ENCODE peak calls at places on chromosomes 3 and 15, in four cellular contexts. One of them, this sample, is unnamed.

GRCh38 chr3:43223670-43224364 is 62.5 kb upstream of the SNRK start:
- DNase-seq in CD4-positive, alpha-beta memory T cell: peak; percentile 30
- DNase-seq in H1: no peak
- DNase-seq in tibial artery: no peak
- DNase-seq in this sample: no peak

GRCh38 chr3:124774305-124774673 is 44.0 kb downstream of the UMPS start:
- DNase-seq in CD4-positive, alpha-beta memory T cell: no peak
- DNase-seq in tibial artery: no peak
- DNase-seq in H1: no peak
- DNase-seq in this sample: no peak

GRCh38 chr3:38600551-38600950 is 48.9 kb downstream of the SCN5A start:
- DNase-seq in tibial artery: peak; percentile 10
- DNase-seq in CD4-positive, alpha-beta memory T cell: no peak
- DNase-seq in H1: no peak
- DNase-seq in this sample: no peak

GRCh38 chr15:61186905-61187865 is 41.9 kb downstream of the RORA start:
- DNase-seq in H1: no peak
- DNase-seq in tibial artery: no peak
- DNase-seq in CD4-positive, alpha-beta memory T cell: no peak
- DNase-seq in this sample: peak; percentile 76

GRCh38 chr3:65751123-65751700 is 287.5 kb downstream of the MAGI1 start:
- DNase-seq in H1: peak; percentile 82
- DNase-seq in tibial artery: no peak
- DNase-seq in CD4-positive, alpha-beta memory T cell: no peak
- DNase-seq in this sample: no peak

GRCh38 chr3:73727117-73727802 is 102.5 kb upstream of the PDZRN3 start:
- DNase-seq in tibial artery: no peak
- DNase-seq in H1: peak; percentile 49
- DNase-seq in CD4-positive, alpha-beta memory T cell: no peak
- DNase-seq in this sample: peak; percentile 69

GRCh38 chr15:100335335-100335999 is 6.3 kb downstream of the ADAMTS17 start:
- DNase-seq in tibial artery: no peak
- DNase-seq in CD4-positive, alpha-beta memory T cell: no peak
- DNase-seq in H1: no peak
- DNase-seq in this sample: no peak

GRCh38 chr15:52481915-52482314 is 46.8 kb downstream of the MYO5A start:
- DNase-seq in H1: no peak
- DNase-seq in CD4-positive, alpha-beta memory T cell: peak; percentile 90
- DNase-seq in tibial artery: no peak
- DNase-seq in this sample: no peak

GRCh38 chr3:185280572-185281365 is 26.9 kb upstream of the EHHADH start:
- DNase-seq in H1: no peak
- DNase-seq in CD4-positive, alpha-beta memory T cell: peak; percentile 18
- DNase-seq in tibial artery: no peak
- DNase-seq in this sample: no peak

GRCh38 chr15:94875550-94875949 is 644.2 kb downstream of the MCTP2 start:
- DNase-seq in CD4-positive, alpha-beta memory T cell: no peak
- DNase-seq in H1: no peak
- DNase-seq in tibial artery: no peak
- DNase-seq in this sample: no peak

GRCh38 chr3:71495708-71496472 is 87.6 kb downstream of the FOXP1 start:
- DNase-seq in tibial artery: no peak
- DNase-seq in CD4-positive, alpha-beta memory T cell: peak; percentile 39
- DNase-seq in H1: no peak
- DNase-seq in this sample: peak; percentile 0

GRCh38 chr3:115876860-115877646 is 253.7 kb downstream of the GAP43 start:
- DNase-seq in H1: no peak
- DNase-seq in tibial artery: no peak
- DNase-seq in CD4-positive, alpha-beta memory T cell: no peak
- DNase-seq in this sample: no peak

GRCh38 chr3:148205945-148206845 is 491.5 kb upstream of the AGTR1 start:
- DNase-seq in H1: no peak
- DNase-seq in CD4-positive, alpha-beta memory T cell: no peak
- DNase-seq in tibial artery: no peak
- DNase-seq in this sample: no peak

GRCh38 chr15:52615302-52615701 is 46.5 kb upstream of the ARPP19 start:
- DNase-seq in H1: no peak
- DNase-seq in tibial artery: no peak
- DNase-seq in CD4-positive, alpha-beta memory T cell: no peak
- DNase-seq in this sample: no peak

GRCh38 chr3:107206141-107206540 is 171.1 kb upstream of the CCDC54 start:
- DNase-seq in tibial artery: no peak
- DNase-seq in CD4-positive, alpha-beta memory T cell: no peak
- DNase-seq in H1: no peak
- DNase-seq in this sample: no peak

GRCh38 chr15:74428970-74429783 is 4.6 kb downstream of the SEMA7A start:
- DNase-seq in CD4-positive, alpha-beta memory T cell: no peak
- DNase-seq in H1: no peak
- DNase-seq in tibial artery: no peak
- DNase-seq in this sample: no peak

GRCh38 chr15:48806151-48806550 is 4.7 kb downstream of the CEP152 start:
- DNase-seq in tibial artery: no peak
- DNase-seq in CD4-positive, alpha-beta memory T cell: no peak
- DNase-seq in H1: no peak
- DNase-seq in this sample: peak; percentile 87

GRCh38 chr3:139586420-139587017 is 47.0 kb upstream of the RBP1 start:
- DNase-seq in H1: no peak
- DNase-seq in tibial artery: no peak
- DNase-seq in CD4-positive, alpha-beta memory T cell: no peak
- DNase-seq in this sample: no peak

GRCh38 chr15:63212050-63212973 is 22.9 kb downstream of the RAB8B start:
- DNase-seq in CD4-positive, alpha-beta memory T cell: peak; percentile 33
- DNase-seq in H1: no peak
- DNase-seq in tibial artery: no peak
- DNase-seq in this sample: peak; percentile 98

GRCh38 chr3:104907507-104907906 is 459.2 kb upstream of the ALCAM start:
- DNase-seq in tibial artery: no peak
- DNase-seq in H1: no peak
- DNase-seq in CD4-positive, alpha-beta memory T cell: no peak
- DNase-seq in this sample: no peak

GRCh38 chr15:69755571-69756310 is 303.1 kb downstream of the RPLP1 start:
- DNase-seq in CD4-positive, alpha-beta memory T cell: peak; percentile 69
- DNase-seq in H1: no peak
- DNase-seq in tibial artery: no peak
- DNase-seq in this sample: no peak

GRCh38 chr3:143306419-143306818 is 186.8 kb downstream of the CHST2 start:
- DNase-seq in CD4-positive, alpha-beta memory T cell: no peak
- DNase-seq in tibial artery: no peak
- DNase-seq in H1: no peak
- DNase-seq in this sample: no peak

GRCh38 chr15:58957101-58957973 is 23.9 kb upstream of the SLTM start:
- DNase-seq in H1: peak; percentile 71
- DNase-seq in tibial artery: no peak
- DNase-seq in CD4-positive, alpha-beta memory T cell: peak; percentile 66
- DNase-seq in this sample: no peak

GRCh38 chr15:89672221-89673161 is 6.7 kb downstream of the PLIN1 start:
- DNase-seq in CD4-positive, alpha-beta memory T cell: no peak
- DNase-seq in tibial artery: peak; percentile 74
- DNase-seq in H1: no peak
- DNase-seq in this sample: no peak

GRCh38 chr15:72339777-72340177 is 19.8 kb upstream of the CELF6 start:
- DNase-seq in tibial artery: no peak
- DNase-seq in H1: no peak
- DNase-seq in CD4-positive, alpha-beta memory T cell: no peak
- DNase-seq in this sample: no peak

GRCh38 chr15:69747193-69747592 is 294.6 kb downstream of the RPLP1 start:
- DNase-seq in tibial artery: no peak
- DNase-seq in H1: no peak
- DNase-seq in CD4-positive, alpha-beta memory T cell: no peak
- DNase-seq in this sample: no peak

GRCh38 chr3:127608362-127608718 is 10.1 kb downstream of the MCM2 start:
- DNase-seq in tibial artery: no peak
- DNase-seq in CD4-positive, alpha-beta memory T cell: no peak
- DNase-seq in H1: no peak
- DNase-seq in this sample: no peak

GRCh38 chr3:124117486-124117885 is 125.6 kb upstream of the ROPN1 start:
- DNase-seq in CD4-positive, alpha-beta memory T cell: no peak
- DNase-seq in tibial artery: peak; percentile 74
- DNase-seq in H1: no peak
- DNase-seq in this sample: no peak

DNA sequence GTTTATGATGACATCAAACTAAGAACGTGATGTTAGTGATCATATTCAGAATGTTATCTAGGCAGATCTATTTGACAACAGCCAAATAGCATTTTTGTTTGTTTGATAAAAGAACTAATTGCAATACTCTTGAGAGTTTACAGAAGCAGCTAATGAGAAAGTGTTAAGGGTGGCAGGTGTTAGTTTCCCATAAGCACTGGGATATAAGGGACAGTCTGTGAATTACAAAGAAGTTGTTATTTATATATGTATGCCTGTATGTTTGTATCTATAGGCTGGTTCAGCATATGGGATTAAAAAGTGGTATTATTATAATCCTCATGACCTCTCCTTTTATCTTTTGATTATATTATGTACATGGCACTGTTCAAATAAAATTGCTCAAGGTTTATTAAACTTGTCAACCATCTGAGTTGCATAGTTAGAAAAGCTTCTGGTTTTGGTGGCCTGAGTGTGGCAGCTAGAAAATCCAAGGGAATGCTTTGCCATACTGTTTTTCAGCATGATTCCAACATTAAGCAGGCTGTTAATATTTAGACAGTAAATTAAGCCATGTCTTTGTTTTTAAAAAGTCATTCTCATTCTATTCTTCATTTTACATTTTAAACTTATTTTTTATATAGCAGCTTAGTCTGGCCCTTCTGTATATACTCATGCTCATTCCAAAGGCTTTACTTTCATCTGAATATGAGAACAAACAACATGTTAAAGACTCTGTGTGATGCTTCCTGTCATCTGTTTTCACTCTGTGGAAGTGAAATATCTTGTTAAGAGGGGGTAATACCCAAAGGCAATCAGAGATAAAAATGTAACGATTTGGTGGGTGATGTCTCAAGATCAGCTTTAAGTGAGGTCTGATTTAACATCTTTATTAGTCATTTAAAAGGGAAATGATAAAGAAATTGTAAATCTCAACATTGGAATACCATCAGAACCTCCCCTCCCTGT is 13.1 kb downstream of the ROBO2 start:
- DNase-seq in tibial artery: no peak
- DNase-seq in H1: no peak
- DNase-seq in CD4-positive, alpha-beta memory T cell: no peak
- DNase-seq in this sample: peak; percentile 76
- H3K27ac ChIP-seq in tibial artery: no peak overlapping the region
- H3K27ac ChIP-seq in H1: no peak overlapping the region
- H3K27ac ChIP-seq in CD4-positive, alpha-beta memory T cell: no peak overlapping the region
- H3K27ac ChIP-seq in this sample: peak overlapping the region; percentile 25

GRCh38 chr3:197953881-197954280 is 3.9 kb downstream of the RPL35A start:
- DNase-seq in H1: no peak
- DNase-seq in tibial artery: no peak
- DNase-seq in CD4-positive, alpha-beta memory T cell: no peak
- DNase-seq in this sample: no peak
- H3K4me3 ChIP-seq in H1: no peak overlapping the region
- H3K4me3 ChIP-seq in tibial artery: no peak overlapping the region
- H3K4me3 ChIP-seq in CD4-positive, alpha-beta memory T cell: no peak overlapping the region
- H3K4me3 ChIP-seq in this sample: peak overlapping the region; percentile 93

GRCh38 chr15:25172691-25173090 is 217.9 kb downstream of the SNRPN start:
- DNase-seq in CD4-positive, alpha-beta memory T cell: no peak
- DNase-seq in H1: no peak
- DNase-seq in tibial artery: no peak
- DNase-seq in this sample: no peak
- H3K9me3 ChIP-seq in CD4-positive, alpha-beta memory T cell: peaks cover 20% of the 10 kb centered on the region
- H3K9me3 ChIP-seq in H1: peaks cover 75% of the 10 kb centered on the region
- H3K9me3 ChIP-seq in tibial artery: peaks cover 4% of the 10 kb centered on the region
- H3K9me3 ChIP-seq in this sample: no peaks in the 10 kb centered on the region

GRCh38 chr3:13022348-13023250 is 50.6 kb downstream of the IQSEC1 start:
- DNase-seq in CD4-positive, alpha-beta memory T cell: no peak
- DNase-seq in tibial artery: peak; percentile 94
- DNase-seq in H1: peak; percentile 64
- DNase-seq in this sample: no peak

GRCh38 chr3:13021141-13021933 is 51.9 kb downstream of the IQSEC1 start:
- DNase-seq in tibial artery: peak; percentile 64
- DNase-seq in CD4-positive, alpha-beta memory T cell: no peak
- DNase-seq in H1: no peak
- DNase-seq in this sample: no peak

GRCh38 chr3:13023251-13024055 is 49.8 kb downstream of the IQSEC1 start:
- DNase-seq in CD4-positive, alpha-beta memory T cell: no peak
- DNase-seq in H1: no peak
- DNase-seq in tibial artery: no peak
- DNase-seq in this sample: no peak

GRCh38 chr3:13020159-13020558 is 53.1 kb downstream of the IQSEC1 start:
- DNase-seq in H1: no peak
- DNase-seq in tibial artery: peak; percentile 51
- DNase-seq in CD4-positive, alpha-beta memory T cell: no peak
- DNase-seq in this sample: no peak

DNA sequence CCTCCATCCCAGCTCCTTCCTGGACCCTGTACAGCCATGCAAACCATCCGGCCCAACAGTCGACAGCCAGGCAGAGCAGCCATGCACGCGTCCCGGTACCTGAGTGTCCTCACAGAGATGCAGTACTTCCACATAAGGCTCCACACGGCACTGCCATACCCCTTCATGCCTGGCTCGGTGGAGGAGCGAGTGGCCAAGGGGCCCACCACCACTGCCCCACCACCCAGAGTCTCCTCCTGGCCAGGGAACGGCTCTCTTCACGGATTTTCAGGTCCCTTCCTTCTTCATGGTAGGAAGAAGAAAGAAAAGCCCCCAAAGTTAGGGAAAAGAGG is 51.3 kb downstream of the IQSEC1 start:
- DNase-seq in H1: no peak
- DNase-seq in tibial artery: peak; percentile 62
- DNase-seq in CD4-positive, alpha-beta memory T cell: no peak
- DNase-seq in this sample: no peak
- H3K27ac ChIP-seq in H1: no peak overlapping the region
- H3K27ac ChIP-seq in tibial artery: peak overlapping the region; percentile 71
- H3K27ac ChIP-seq in CD4-positive, alpha-beta memory T cell: no peak overlapping the region
- H3K27ac ChIP-seq in this sample: no peak overlapping the region

GRCh38 chr3:135964160-135964955 is 1.2 kb upstream of the PPP2R3A start:
- DNase-seq in H1: no peak
- DNase-seq in tibial artery: no peak
- DNase-seq in CD4-positive, alpha-beta memory T cell: no peak
- DNase-seq in this sample: no peak
- H3K4me3 ChIP-seq in H1: peak overlapping the region; percentile 84
- H3K4me3 ChIP-seq in tibial artery: no peak overlapping the region
- H3K4me3 ChIP-seq in CD4-positive, alpha-beta memory T cell: no peak overlapping the region
- H3K4me3 ChIP-seq in this sample: no peak overlapping the region

DNA sequence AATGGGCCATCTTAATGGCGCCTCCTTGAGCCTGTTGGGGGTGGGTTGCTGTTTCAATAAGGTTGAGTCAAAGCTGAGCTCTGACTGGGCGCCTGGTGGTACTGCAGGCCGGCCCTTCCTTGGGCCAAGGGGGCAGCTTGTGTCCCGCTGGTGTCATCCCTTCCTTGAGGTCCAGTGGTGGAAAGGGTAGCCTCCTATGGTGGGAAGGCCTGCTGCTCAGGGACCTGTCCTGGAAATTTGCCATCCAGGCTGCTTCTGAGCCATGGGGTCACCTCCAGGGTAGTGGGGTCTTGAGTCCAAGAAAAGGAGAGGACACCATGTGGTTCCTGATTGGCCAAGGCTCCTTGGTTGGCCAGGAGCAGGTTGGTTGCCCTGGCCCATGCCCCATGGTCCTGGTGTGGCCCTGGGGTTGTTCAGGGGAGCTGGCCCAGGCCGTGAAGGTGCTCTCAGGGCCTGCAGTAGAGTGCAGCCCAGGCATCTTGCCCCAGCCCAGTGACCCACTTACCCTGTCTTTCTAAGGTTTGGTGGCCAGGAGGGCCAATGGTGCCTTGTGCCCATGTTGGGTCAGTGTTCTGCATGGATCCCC is 188.7 kb downstream of the UBE3A start:
- DNase-seq in H1: no peak
- DNase-seq in tibial artery: peak; percentile 50
- DNase-seq in CD4-positive, alpha-beta memory T cell: no peak
- DNase-seq in this sample: no peak
- H3K9me3 ChIP-seq in H1: peaks cover 85% of the 10 kb centered on the region
- H3K9me3 ChIP-seq in tibial artery: peaks cover 4% of the 10 kb centered on the region
- H3K9me3 ChIP-seq in CD4-positive, alpha-beta memory T cell: no peaks in the 10 kb centered on the region
- H3K9me3 ChIP-seq in this sample: no peaks in the 10 kb centered on the region

This sample was measured in SK-N-MC.